ENCODE peak calls at places on chromosomes 12 and 14, in five cellular contexts. One of them, this sample, is unnamed.

GRCh38 chr12:9118161-9118560 is 2.4 kb upstream of the A2M start:
- DNase-seq in tibial nerve: peak; percentile 11
- DNase-seq in stomach: no peak
- DNase-seq in effector memory CD4-positive, alpha-beta T cell: no peak
- DNase-seq in mammary epithelial cell: peak; percentile 43
- DNase-seq in this sample: no peak

GRCh38 chr12:124030510-124030909 is 57.5 kb downstream of the ZNF664 start:
- DNase-seq in mammary epithelial cell: no peak
- DNase-seq in effector memory CD4-positive, alpha-beta T cell: no peak
- DNase-seq in tibial nerve: peak; percentile 14
- DNase-seq in stomach: no peak
- DNase-seq in this sample: no peak

GRCh38 chr14:87109271-87109670 is 883.7 kb downstream of the GALC start:
- DNase-seq in stomach: no peak
- DNase-seq in tibial nerve: no peak
- DNase-seq in mammary epithelial cell: no peak
- DNase-seq in effector memory CD4-positive, alpha-beta T cell: no peak
- DNase-seq in this sample: no peak

GRCh38 chr14:95046711-95047681 is 110.3 kb downstream of the DICER1 start:
- DNase-seq in stomach: peak; percentile 24
- DNase-seq in effector memory CD4-positive, alpha-beta T cell: no peak
- DNase-seq in tibial nerve: no peak
- DNase-seq in mammary epithelial cell: no peak
- DNase-seq in this sample: no peak

GRCh38 chr12:91931110-91931509 is 214.5 kb downstream of the BTG1 start:
- DNase-seq in effector memory CD4-positive, alpha-beta T cell: no peak
- DNase-seq in mammary epithelial cell: peak; percentile 93
- DNase-seq in tibial nerve: peak; percentile 18
- DNase-seq in stomach: peak; percentile 81
- DNase-seq in this sample: no peak

GRCh38 chr12:123126294-123127144 is 24.4 kb downstream of the PITPNM2 start:
- DNase-seq in mammary epithelial cell: peak; percentile 97
- DNase-seq in tibial nerve: no peak
- DNase-seq in stomach: peak; percentile 33
- DNase-seq in effector memory CD4-positive, alpha-beta T cell: no peak
- DNase-seq in this sample: no peak

GRCh38 chr12:92000587-92000986 is 145.1 kb downstream of the BTG1 start:
- DNase-seq in tibial nerve: no peak
- DNase-seq in effector memory CD4-positive, alpha-beta T cell: no peak
- DNase-seq in mammary epithelial cell: no peak
- DNase-seq in stomach: no peak
- DNase-seq in this sample: peak; percentile 46

GRCh38 chr12:14577344-14577743 is 9.7 kb upstream of the PLBD1 start:
- DNase-seq in effector memory CD4-positive, alpha-beta T cell: no peak
- DNase-seq in tibial nerve: no peak
- DNase-seq in mammary epithelial cell: peak; percentile 67
- DNase-seq in stomach: no peak
- DNase-seq in this sample: peak; percentile 59

GRCh38 chr14:99573000-99573330 is 31.0 kb downstream of the CCDC85C start:
- DNase-seq in tibial nerve: no peak
- DNase-seq in stomach: no peak
- DNase-seq in effector memory CD4-positive, alpha-beta T cell: no peak
- DNase-seq in mammary epithelial cell: no peak
- DNase-seq in this sample: no peak

GRCh38 chr14:84323963-84324362 is 1206.0 kb upstream of the FLRT2 start:
- DNase-seq in mammary epithelial cell: no peak
- DNase-seq in effector memory CD4-positive, alpha-beta T cell: no peak
- DNase-seq in stomach: no peak
- DNase-seq in tibial nerve: no peak
- DNase-seq in this sample: no peak

GRCh38 chr12:14621821-14622220 is 54.1 kb upstream of the PLBD1 start:
- DNase-seq in stomach: no peak
- DNase-seq in tibial nerve: no peak
- DNase-seq in mammary epithelial cell: no peak
- DNase-seq in effector memory CD4-positive, alpha-beta T cell: no peak
- DNase-seq in this sample: no peak

DNA sequence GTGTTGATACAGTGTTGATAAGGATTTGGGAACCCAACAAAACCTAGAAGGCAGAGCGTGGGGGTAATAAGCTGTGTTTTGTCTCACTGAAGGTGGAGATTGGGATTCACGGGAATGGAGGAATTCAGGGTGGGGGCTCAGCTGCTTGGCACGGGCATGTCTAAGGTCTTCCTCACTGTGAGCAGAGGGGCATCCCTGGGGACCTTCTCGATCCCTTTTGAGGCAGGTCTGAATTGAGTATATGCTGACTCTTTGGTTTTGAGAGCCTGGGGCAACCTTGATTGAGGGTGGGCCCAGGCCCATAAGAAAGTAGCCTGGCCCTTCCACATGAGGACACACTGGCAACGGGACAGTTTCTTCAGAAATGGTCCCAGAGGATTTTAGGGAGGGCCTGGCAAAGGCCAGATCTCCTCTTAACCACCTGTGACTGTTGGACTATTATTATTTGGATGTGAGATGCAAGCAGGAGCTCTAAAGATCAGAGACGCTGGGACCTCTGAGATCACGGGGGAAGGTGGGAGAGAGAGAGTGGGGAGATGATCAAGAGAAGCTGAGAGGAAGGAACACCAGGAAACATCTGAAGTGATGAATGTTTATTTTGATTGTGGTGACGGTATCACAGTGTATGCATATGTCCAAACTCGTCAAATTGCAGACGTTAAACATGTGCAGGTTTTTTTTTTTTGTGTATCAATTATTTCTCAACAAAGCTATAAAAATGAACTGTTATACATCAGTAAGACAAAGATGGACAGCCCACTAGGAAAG is 48.4 kb downstream of the SMIM41 start:
- DNase-seq in effector memory CD4-positive, alpha-beta T cell: no peak
- DNase-seq in stomach: no peak
- DNase-seq in mammary epithelial cell: no peak
- DNase-seq in tibial nerve: no peak
- DNase-seq in this sample: no peak
- H3K4me1 ChIP-seq in effector memory CD4-positive, alpha-beta T cell: no peaks in the 10 kb centered on the region
- H3K4me1 ChIP-seq in stomach: peaks cover 23% of the 10 kb centered on the region
- H3K4me1 ChIP-seq in mammary epithelial cell: no peaks in the 10 kb centered on the region
- H3K4me1 ChIP-seq in tibial nerve: no peaks in the 10 kb centered on the region
- H3K4me1 ChIP-seq in this sample: no peaks in the 10 kb centered on the region

GRCh38 chr12:117053050-117053400 is 46.2 kb downstream of the TESC start:
- DNase-seq in effector memory CD4-positive, alpha-beta T cell: no peak
- DNase-seq in stomach: no peak
- DNase-seq in mammary epithelial cell: no peak
- DNase-seq in tibial nerve: no peak
- DNase-seq in this sample: no peak
- H3K27ac ChIP-seq in effector memory CD4-positive, alpha-beta T cell: no peak overlapping the region
- H3K27ac ChIP-seq in stomach: no peak overlapping the region
- H3K27ac ChIP-seq in mammary epithelial cell: no peak overlapping the region
- H3K27ac ChIP-seq in tibial nerve: no peak overlapping the region
- H3K27ac ChIP-seq in this sample: no peak overlapping the region

DNA sequence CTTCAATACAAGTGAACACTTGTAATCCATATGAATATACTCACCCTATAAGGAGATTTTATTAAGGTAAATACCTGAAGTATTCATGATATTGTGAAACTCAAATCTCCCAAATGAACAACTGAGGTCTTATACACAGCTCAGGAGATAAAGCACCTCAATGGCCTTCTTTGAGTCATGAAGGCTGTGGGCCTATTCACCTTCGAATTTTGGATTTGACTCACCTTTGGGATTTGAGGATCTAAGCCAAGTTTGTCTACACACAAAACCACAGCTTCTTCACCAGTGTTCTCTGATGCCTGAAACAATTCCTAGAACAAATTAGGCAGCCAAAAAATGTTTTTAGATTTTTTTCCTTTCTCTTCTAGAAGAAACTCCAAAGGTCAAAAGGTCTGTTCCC is 194.1 kb downstream of the NUAK1 start:
- DNase-seq in mammary epithelial cell: peak; percentile 76
- DNase-seq in tibial nerve: no peak
- DNase-seq in effector memory CD4-positive, alpha-beta T cell: no peak
- DNase-seq in stomach: no peak
- DNase-seq in this sample: no peak
- H3K36me3 ChIP-seq in mammary epithelial cell: no peaks in the 10 kb centered on the region
- H3K36me3 ChIP-seq in tibial nerve: no peaks in the 10 kb centered on the region
- H3K36me3 ChIP-seq in effector memory CD4-positive, alpha-beta T cell: no peaks in the 10 kb centered on the region
- H3K36me3 ChIP-seq in stomach: no peaks in the 10 kb centered on the region
- H3K36me3 ChIP-seq in this sample: no peaks in the 10 kb centered on the region

GRCh38 chr12:106179086-106179485 is 40.3 kb upstream of the NUAK1 start:
- DNase-seq in mammary epithelial cell: no peak
- DNase-seq in stomach: no peak
- DNase-seq in tibial nerve: peak; percentile 66
- DNase-seq in effector memory CD4-positive, alpha-beta T cell: no peak
- DNase-seq in this sample: no peak

GRCh38 chr12:106171117-106171750 is 32.5 kb upstream of the NUAK1 start:
- DNase-seq in tibial nerve: no peak
- DNase-seq in mammary epithelial cell: no peak
- DNase-seq in effector memory CD4-positive, alpha-beta T cell: no peak
- DNase-seq in stomach: no peak
- DNase-seq in this sample: no peak

GRCh38 chr12:106173442-106173841 is 34.7 kb upstream of the NUAK1 start:
- DNase-seq in mammary epithelial cell: no peak
- DNase-seq in tibial nerve: no peak
- DNase-seq in effector memory CD4-positive, alpha-beta T cell: no peak
- DNase-seq in stomach: no peak
- DNase-seq in this sample: no peak

GRCh38 chr12:106178582-106178981 is 39.8 kb upstream of the NUAK1 start:
- DNase-seq in mammary epithelial cell: no peak
- DNase-seq in tibial nerve: no peak
- DNase-seq in effector memory CD4-positive, alpha-beta T cell: no peak
- DNase-seq in stomach: no peak
- DNase-seq in this sample: no peak

DNA sequence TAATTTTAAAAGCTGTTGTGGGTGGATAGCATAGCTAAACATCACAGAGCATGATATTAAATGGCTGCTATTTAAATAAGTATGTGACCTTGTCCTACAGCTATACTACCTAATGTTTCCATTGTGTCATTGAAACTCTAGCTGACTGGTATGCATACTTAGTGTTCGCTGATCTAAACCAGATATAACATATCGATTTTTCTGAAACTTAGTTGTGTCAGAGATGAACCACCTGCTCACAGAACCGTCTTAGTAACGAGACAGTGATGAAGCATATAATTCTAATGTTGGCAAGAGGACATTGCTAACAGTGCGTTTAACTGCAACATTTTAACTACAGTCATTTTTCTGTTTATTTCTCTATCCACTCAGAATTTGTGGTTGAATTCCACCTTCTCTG is 36.1 kb upstream of the NUAK1 start:
- DNase-seq in tibial nerve: no peak
- DNase-seq in effector memory CD4-positive, alpha-beta T cell: no peak
- DNase-seq in stomach: no peak
- DNase-seq in mammary epithelial cell: no peak
- DNase-seq in this sample: no peak
- H3K4me1 ChIP-seq in tibial nerve: no peaks in the 10 kb centered on the region
- H3K4me1 ChIP-seq in effector memory CD4-positive, alpha-beta T cell: no peaks in the 10 kb centered on the region
- H3K4me1 ChIP-seq in stomach: no peaks in the 10 kb centered on the region
- H3K4me1 ChIP-seq in mammary epithelial cell: no peaks in the 10 kb centered on the region
- H3K4me1 ChIP-seq in this sample: no peaks in the 10 kb centered on the region

GRCh38 chr14:93148979-93149378 is 33.3 kb upstream of the ITPK1 start:
- DNase-seq in mammary epithelial cell: no peak
- DNase-seq in effector memory CD4-positive, alpha-beta T cell: no peak
- DNase-seq in tibial nerve: no peak
- DNase-seq in stomach: no peak
- DNase-seq in this sample: no peak

GRCh38 chr14:93155667-93156066 is 29.0 kb downstream of the MOAP1 start:
- DNase-seq in mammary epithelial cell: no peak
- DNase-seq in stomach: no peak
- DNase-seq in tibial nerve: no peak
- DNase-seq in effector memory CD4-positive, alpha-beta T cell: no peak
- DNase-seq in this sample: no peak

GRCh38 chr14:93146119-93146518 is 30.4 kb upstream of the ITPK1 start:
- DNase-seq in stomach: no peak
- DNase-seq in effector memory CD4-positive, alpha-beta T cell: no peak
- DNase-seq in tibial nerve: no peak
- DNase-seq in mammary epithelial cell: no peak
- DNase-seq in this sample: no peak

DNA sequence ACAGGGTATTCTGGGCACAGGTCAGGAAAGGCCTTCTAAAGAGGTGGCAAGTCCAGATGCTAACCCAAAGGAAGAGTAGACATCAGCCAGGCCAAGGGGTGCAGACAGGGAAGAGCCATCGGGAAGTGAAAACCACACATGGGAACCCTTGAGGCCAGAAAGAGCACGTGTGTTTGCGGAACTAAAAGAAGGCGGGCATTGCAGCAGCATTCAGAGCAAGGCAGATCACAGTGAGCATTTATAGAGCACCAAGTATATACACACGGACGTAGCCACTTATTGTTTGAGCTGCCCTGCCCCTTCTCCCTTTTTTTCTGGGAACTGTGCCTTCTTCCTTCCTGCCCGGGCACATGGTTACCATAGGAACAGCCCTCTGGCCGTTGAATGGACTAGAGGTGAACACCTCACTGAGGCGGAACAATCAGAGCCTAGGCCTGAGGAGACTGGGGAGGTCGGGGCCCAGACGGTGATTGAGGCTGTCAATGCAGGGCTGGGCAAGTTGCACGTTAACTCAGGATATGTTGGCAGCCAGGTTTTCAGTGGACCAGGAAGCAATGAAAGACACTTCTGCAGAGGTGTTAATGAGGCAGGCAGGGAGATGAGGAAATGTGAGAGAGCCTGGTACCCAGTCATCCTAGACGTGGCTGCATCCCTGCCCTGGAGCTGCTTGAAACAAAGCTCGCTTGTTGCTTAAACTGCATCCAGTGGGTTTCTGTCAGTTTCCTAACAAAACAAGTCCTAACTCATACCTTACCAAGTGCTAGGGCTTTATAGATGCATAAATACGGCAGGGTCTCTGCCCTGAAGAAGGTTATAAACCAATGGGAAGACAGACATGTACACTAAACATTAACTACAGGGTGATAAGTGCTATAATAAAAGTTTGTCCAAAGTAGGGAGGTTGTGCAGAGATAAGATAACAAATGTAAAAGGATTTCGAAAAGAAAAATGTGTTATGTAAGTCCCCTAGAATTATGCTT is 34.2 kb downstream of the MOAP1 start:
- DNase-seq in stomach: peak; percentile 54
- DNase-seq in effector memory CD4-positive, alpha-beta T cell: no peak
- DNase-seq in tibial nerve: peak; percentile 17
- DNase-seq in mammary epithelial cell: peak; percentile 83
- DNase-seq in this sample: no peak
- H3K27ac ChIP-seq in stomach: no peak overlapping the region
- H3K27ac ChIP-seq in effector memory CD4-positive, alpha-beta T cell: no peak overlapping the region
- H3K27ac ChIP-seq in tibial nerve: no peak overlapping the region
- H3K27ac ChIP-seq in mammary epithelial cell: peak overlapping the region; percentile 61
- H3K27ac ChIP-seq in this sample: no peak overlapping the region

DNA sequence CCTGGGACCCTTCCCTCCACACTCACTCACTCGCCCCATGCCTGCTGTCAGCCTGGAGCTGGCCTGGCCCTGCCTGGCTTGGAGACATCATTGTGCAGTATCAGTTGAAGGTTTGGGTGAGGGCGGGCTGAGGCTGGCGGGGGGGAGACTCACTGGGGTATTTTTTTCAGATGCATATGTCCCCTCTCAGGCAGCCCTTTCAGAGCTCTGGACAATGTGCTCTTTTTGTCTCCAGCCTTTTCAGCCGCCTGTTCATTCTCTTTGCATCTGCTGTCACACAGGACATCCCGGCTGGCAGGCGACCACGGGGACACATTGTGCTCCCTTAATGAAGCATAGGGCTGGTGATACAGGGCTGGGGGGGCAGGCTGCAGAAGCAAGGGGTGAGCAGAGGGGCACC is 57.0 kb upstream of the PARP11 start:
- DNase-seq in stomach: no peak
- DNase-seq in tibial nerve: no peak
- DNase-seq in mammary epithelial cell: no peak
- DNase-seq in effector memory CD4-positive, alpha-beta T cell: no peak
- DNase-seq in this sample: no peak
- H3K36me3 ChIP-seq in stomach: no peaks in the 10 kb centered on the region
- H3K36me3 ChIP-seq in tibial nerve: no peaks in the 10 kb centered on the region
- H3K36me3 ChIP-seq in mammary epithelial cell: no peaks in the 10 kb centered on the region
- H3K36me3 ChIP-seq in effector memory CD4-positive, alpha-beta T cell: no peaks in the 10 kb centered on the region
- H3K36me3 ChIP-seq in this sample: no peaks in the 10 kb centered on the region

This sample was measured in CD8-positive, alpha-beta memory T cell.